ENCODE peak calls at places on chromosomes 7 and 10, in eight cellular contexts. A is nephron progenitor cell, B is kidney epithelial cell, S is HFF-Myc, K is mucosa of descending colon, X is A673, Y is K562, I is IMR-90. T is an unnamed sample.

GRCh38 chr7:2288503-2288902 is 25.7 kb downstream of the SNX8 start:
- DNase-seq in A (no peak), B (no peak), S (no peak), K (no peak), X (no peak), Y (no peak), I (no peak), T (no peak)

GRCh38 chr7:98238976-98239375 is 13.1 kb downstream of the TECPR1 start:
- DNase-seq in A (no peak), B (no peak), S (no peak), K (no peak), X (no peak), Y (no peak), I (peak), T (no peak)

GRCh38 chr7:124202546-124202945 is 169.7 kb upstream of the TMEM229A start:
- DNase-seq in A (no peak), B (no peak), S (no peak), K (no peak), X (no peak), Y (no peak), I (no peak), T (no peak)

GRCh38 chr10:58384095-58384494 is 1.1 kb upstream of the TFAM start:
- DNase-seq in A (no peak), B (no peak), S (no peak), K (no peak), X (no peak), Y (no peak), I (no peak), T (no peak)

GRCh38 chr7:2809903-2810628 is 34.0 kb downstream of the GNA12 start:
- DNase-seq in A (no peak), B (no peak), S (no peak), K (no peak), X (no peak), Y (no peak), I (peak), T (no peak)

GRCh38 chr7:71511361-71511807 is 379.4 kb downstream of the GALNT17 start:
- DNase-seq in A (no peak), B (no peak), S (no peak), K (no peak), X (no peak), Y (peak), I (no peak), T (no peak)

GRCh38 chr7:148664319-148664718 is 34.4 kb upstream of the CUL1 start:
- DNase-seq in A (no peak), B (no peak), S (no peak), K (no peak), X (no peak), Y (no peak), I (peak), T (no peak)

GRCh38 chr10:86799188-86799845 is 42.9 kb downstream of the BMPR1A start:
- DNase-seq in A (no peak), B (no peak), S (no peak), K (no peak), X (peak), Y (no peak), I (no peak), T (no peak)

GRCh38 chr10:7501157-7501556 is 90.3 kb upstream of the SFMBT2 start:
- DNase-seq in A (no peak), B (no peak), S (no peak), K (no peak), X (no peak), Y (no peak), I (no peak), T (peak)

GRCh38 chr7:100801833-100802568 is 25.3 kb downstream of the EPHB4 start:
- DNase-seq in A (no peak), B (peak), S (peak), K (peak), X (peak), Y (peak), I (peak), T (no peak)

DNA sequence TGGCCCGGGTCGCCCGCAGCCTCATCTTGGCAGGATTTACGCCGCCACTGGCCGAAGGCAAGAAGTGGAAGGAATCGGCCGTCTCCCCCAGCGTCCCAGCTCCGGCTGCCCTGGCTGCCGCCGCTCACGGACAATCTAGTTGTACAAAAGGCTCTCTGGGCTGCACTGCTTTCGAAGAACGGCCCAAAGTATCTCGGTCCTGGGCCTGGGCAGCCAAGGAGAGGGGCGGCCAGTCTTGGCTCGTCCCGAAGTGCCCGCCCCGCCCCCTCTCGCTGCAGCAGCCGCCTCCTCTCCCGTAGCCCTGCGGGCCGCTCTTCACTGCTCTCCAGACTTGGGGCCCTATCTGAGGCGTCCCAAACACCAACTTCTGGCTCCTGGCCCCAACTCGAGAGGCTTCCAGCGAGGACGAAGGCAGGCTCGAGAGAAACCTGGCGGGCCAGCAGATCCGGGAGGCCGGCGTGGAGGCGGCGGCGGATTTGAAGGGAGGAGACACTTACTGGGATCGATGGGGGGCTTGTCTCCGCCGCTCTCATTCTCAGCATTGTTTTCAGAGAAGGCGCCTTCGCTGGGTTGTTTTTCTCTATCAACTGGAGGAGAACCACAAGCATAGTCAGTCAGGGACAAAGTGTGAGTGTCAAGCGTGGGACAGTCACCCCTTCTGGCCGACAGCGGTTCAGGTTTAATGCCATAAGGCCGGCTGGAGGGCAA is 802 bp downstream of the HOXA9 start:
- DNase-seq in A (peak), B (no peak), S (no peak), K (peak), X (no peak), Y (no peak), I (no peak), T (no peak)
- TF ChIP-seq CTCF in A (no peak), B (peak), S (no peak), K (no peak), X (no peak), Y (no peak), I (no peak), T (no peak)

DNA sequence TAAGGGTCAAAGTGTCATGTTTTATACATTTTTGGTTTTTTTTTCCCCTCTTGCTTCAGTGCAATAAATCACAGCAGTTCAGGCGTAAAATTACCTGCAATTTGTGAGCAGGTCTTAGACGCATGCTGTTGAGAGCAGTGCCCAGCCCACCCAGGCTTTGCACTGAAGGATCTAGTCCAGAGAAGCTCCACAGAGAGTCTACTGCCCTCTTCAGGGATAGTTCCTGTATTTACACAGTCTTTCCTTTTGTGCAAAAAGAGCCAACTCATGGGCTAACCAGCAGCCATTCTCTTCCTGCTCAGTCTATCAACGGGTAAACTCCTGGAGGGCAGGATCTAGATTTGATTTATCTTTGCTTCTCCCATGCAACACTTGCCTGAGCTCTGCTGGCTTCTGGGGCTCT is 82.2 kb upstream of the NAMPT start:
- DNase-seq in A (no peak), B (no peak), S (no peak), K (peak), X (peak), Y (no peak), I (peak), T (no peak)
- TF ChIP-seq CTCF in A (peak), B (peak), S (peak), K (peak), X (peak), Y (peak), I (peak), T (no peak)

GRCh38 chr10:34728361-34728760 is 86.7 kb downstream of the PARD3 start:
- DNase-seq in A (no peak), B (no peak), S (no peak), K (no peak), X (no peak), Y (no peak), I (no peak), T (no peak)

GRCh38 chr10:34730726-34731125 is 84.4 kb downstream of the PARD3 start:
- DNase-seq in A (no peak), B (no peak), S (no peak), K (no peak), X (no peak), Y (no peak), I (no peak), T (no peak)

GRCh38 chr10:34727595-34728033 is 87.5 kb downstream of the PARD3 start:
- DNase-seq in A (no peak), B (no peak), S (no peak), K (no peak), X (no peak), Y (no peak), I (no peak), T (no peak)

GRCh38 chr10:34731213-34731612 is 83.9 kb downstream of the PARD3 start:
- DNase-seq in A (no peak), B (no peak), S (no peak), K (no peak), X (no peak), Y (no peak), I (no peak), T (no peak)

DNA sequence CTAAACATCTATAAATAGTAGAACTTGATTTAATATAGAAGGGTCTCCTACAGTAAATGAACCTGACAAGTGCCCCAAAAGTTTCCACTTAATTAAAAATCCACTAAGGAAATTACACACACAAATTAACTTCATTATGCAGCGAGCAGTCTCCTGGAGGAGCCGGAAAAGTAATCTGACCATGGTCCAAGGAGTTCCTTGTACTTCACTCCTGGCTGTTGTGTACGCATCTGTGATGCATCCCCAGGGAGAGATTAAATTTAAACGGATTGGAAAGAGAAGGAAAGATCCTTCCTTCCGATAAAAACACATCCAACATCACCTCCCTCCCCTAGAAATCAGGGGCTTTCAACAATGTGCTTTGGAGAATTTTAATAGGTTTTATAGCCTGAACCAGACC is 85.5 kb downstream of the PARD3 start:
- DNase-seq in A (no peak), B (no peak), S (no peak), K (no peak), X (peak), Y (no peak), I (no peak), T (no peak)
- TF ChIP-seq CTCF in A (no peak), B (no peak), S (no peak), K (no peak), X (no peak), Y (no peak), I (no peak), T (no peak)

DNA sequence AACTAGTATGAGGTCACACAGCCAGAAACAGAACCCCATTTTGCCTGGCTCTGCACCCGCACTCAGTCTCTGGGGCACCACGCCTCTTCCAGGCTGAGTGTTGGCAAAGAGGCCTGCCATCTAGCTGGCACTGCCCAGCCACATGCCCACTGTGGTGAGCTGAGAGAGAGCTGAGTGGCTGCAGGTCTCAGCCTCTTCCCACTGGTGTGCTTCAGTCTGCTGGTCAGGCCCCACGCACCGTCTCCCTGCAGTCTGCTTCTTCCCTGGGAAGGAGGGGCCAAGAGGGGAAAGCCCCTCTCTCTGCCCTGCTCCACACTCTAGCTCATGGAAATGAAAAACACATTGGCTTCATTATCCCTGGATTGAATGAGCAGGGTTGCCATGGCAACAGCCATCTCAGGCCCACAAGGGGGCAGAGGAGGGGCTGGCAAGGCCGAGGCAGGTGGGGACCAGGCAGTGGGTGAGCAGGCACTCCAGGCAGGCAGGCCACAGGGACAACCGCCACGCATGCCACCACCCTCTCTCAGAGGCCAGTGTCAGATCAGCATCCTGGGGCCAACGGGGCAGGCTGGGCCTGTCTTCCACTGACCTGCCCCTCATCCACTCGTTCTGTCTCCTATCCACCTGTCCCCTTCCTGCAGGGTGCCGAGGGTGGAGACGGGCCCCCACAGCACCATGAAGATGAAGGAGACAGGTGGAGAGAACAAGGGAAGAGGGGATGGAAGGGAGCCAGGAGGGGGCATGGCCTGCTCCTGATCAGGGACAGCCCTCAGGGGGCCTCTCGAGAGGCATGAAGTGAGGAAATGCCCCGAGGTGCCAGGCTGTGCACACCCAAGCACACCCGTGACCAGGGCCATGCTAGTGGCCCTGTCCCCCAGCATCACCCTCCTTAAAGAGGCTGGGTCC is 110.9 kb downstream of the ZMIZ1 start:
- DNase-seq in A (peak), B (no peak), S (no peak), K (no peak), X (peak), Y (peak), I (no peak), T (no peak)
- TF ChIP-seq CTCF in A (no peak), B (no peak), S (peak), K (no peak), X (no peak), Y (peak), I (peak), T (no peak)

GRCh38 chr7:104252409-104253134 is 44.8 kb upstream of the ORC5 start:
- DNase-seq in A (no peak), B (no peak), S (no peak), K (no peak), X (peak), Y (no peak), I (no peak), T (no peak)
- TF ChIP-seq CTCF in A (no peak), B (no peak), S (peak), K (no peak), X (peak), Y (peak), I (no peak), T (no peak)

DNA sequence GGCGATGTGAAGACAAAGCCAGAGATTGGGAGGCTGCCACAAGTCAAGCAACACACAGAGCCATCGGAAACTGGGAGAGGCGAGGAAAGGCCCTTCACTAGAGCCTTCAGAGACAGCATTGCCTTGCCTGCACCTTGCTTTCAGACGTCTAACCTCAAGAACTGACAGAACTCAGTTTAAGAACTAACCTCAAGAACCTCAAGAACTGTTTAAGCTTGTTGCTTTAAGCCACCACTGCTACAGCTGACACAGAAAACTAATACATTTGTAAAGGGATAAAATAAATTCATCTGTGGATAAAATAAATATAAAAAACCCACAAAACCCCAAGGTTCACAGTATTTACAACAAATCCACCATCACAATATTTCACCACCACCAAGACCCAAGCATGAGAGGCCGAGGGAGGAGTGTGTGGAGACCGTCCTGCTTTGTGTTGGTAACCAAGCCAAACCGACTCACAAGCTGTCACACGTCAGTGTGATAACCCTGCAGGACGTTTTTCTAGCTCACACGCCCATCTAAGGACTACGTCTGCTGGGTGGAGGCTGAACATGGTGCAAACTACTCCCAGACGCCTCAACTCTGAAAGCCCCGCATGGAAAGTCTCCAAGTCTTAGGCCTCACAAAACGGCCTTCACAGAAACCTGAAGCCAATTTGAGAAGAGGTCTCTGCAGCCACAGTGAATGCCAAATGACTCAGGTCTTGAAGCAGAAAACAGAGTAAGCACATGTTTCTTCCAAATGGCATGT is 116.8 kb downstream of the ABLIM1 start:
- DNase-seq in A (no peak), B (no peak), S (peak), K (no peak), X (no peak), Y (no peak), I (peak), T (peak)
- TF ChIP-seq CTCF in A (no peak), B (no peak), S (no peak), K (no peak), X (no peak), Y (no peak), I (no peak), T (no peak)

DNA sequence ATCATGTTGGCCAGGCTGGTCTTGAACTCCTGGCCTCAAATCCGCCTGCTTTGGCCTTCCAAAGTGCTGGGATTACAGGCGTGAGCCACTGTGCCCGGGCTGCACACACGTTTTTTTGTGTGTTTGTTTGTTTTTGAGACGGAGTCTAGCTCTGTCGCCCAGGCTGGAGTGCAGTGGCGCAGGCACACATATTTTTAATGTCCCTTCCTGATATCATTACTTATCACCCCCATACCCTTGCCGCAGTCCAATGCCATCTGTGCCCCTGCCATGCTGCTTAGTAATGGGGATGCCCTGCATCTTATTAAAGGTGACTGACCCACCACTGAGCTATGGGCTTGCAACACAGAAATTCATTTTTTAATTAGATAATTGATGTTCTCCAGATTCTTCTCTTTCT is 180.7 kb downstream of the TEX36 start:
- DNase-seq in A (no peak), B (no peak), S (no peak), K (no peak), X (no peak), Y (no peak), I (no peak), T (no peak)
- TF ChIP-seq CTCF in A (no peak), B (no peak), S (no peak), K (no peak), X (no peak), Y (no peak), I (no peak), T (no peak)

GRCh38 chr7:88069093-88069492 is 135.0 kb downstream of the ADAM22 start:
- DNase-seq in A (no peak), B (no peak), S (no peak), K (no peak), X (no peak), Y (no peak), I (no peak), T (no peak)
- TF ChIP-seq CTCF in A (no peak), B (no peak), S (no peak), K (no peak), X (no peak), Y (no peak), I (no peak), T (no peak)

DNA sequence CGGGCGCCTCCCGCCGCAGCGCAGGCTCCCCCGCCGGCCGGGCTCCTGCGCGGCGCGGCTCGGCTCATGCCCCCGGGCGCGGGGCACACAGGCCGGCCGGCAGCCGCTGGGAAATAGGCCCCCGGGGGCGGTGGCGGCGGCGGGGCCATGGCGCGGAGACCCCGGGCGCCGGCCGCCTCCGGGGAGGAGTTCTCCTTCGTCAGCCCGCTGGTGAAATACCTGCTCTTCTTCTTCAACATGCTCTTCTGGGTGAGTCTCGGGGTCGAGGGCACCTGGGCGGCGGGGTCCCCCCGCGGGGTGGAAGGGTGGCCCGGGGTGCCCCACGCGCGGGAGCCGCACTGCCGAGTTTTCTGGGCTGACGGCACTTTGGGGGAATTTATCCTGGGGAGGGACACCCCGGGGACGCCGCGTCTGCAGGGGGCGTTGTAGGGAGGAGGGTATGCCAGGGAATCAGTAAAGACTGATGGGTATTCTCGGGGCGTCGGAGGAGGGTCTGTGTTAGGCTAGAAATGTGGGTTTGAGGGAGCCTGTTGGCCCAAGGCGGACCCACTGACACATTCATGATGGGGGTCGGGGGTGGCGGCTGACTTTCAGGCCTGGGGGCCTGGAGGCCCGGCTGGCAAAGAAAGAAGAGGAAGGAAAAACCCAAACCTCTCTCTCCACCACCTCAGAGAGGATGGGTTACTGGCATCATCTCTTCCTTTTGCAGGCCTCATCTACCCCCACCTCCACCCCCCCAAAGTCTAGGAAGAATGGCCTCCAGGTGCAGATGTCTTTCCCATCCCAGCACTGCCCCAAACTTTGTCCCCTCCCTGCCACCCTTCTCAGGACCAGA is 544 bp downstream of the TSPAN33 start:
- DNase-seq in A (no peak), B (no peak), S (no peak), K (peak), X (no peak), Y (no peak), I (no peak), T (peak)
- TF ChIP-seq CTCF in A (no peak), B (peak), S (peak), K (no peak), X (peak), Y (peak), I (no peak), T (peak)